ENCODE peak calls at places on chromosome 11, in six cellular contexts. V, A, Q, Z, L and X are unnamed samples.

GRCh38 chr11:66277475-66278391 is at the start of gene CNIH2:
- DNase-seq in V (no peak), A (no peak), Q (no peak), Z (no peak), L (peak), X (peak)

GRCh38 chr11:70358797-70359196 is 39.5 kb upstream of the CTTN start:
- DNase-seq in V (no peak), A (peak), Q (no peak), Z (no peak), L (no peak), X (no peak)

GRCh38 chr11:32508780-32509179 is 73.4 kb upstream of the WT1 start:
- DNase-seq in V (no peak), A (no peak), Q (no peak), Z (no peak), L (no peak), X (no peak)

GRCh38 chr11:78381867-78382266 is 35.8 kb downstream of the GAB2 start:
- DNase-seq in V (no peak), A (no peak), Q (no peak), Z (no peak), L (no peak), X (no peak)

GRCh38 chr11:5293028-5293427 is 8.7 kb downstream of the OR51B4 start:
- DNase-seq in V (no peak), A (no peak), Q (no peak), Z (no peak), L (no peak), X (no peak)

GRCh38 chr11:8040261-8040920 is 40.6 kb upstream of the TUB start:
- DNase-seq in V (peak), A (no peak), Q (peak), Z (no peak), L (no peak), X (no peak)

GRCh38 chr11:70159612-70160570 is 43.2 kb upstream of the FADD start:
- DNase-seq in V (peak), A (no peak), Q (peak), Z (no peak), L (peak), X (peak)

GRCh38 chr11:73184953-73185671 is 33.0 kb upstream of the P2RY2 start:
- DNase-seq in V (peak), A (peak), Q (no peak), Z (no peak), L (peak), X (no peak)

GRCh38 chr11:66011239-66011784 is 496 bp upstream of the CST6 start:
- DNase-seq in V (peak), A (peak), Q (peak), Z (no peak), L (peak), X (no peak)

GRCh38 chr11:2209900-2210321 is 38.3 kb upstream of the TH start:
- DNase-seq in V (no peak), A (no peak), Q (peak), Z (no peak), L (no peak), X (peak)

GRCh38 chr11:64592656-64593055 is 1.6 kb downstream of the SLC22A12 start:
- DNase-seq in V (no peak), A (peak), Q (no peak), Z (no peak), L (no peak), X (no peak)

GRCh38 chr11:1389103-1389931 is 417 bp upstream of the BRSK2 start:
- DNase-seq in V (peak), A (peak), Q (peak), Z (peak), L (peak), X (peak)

GRCh38 chr11:87092159-87092558 is 54.4 kb downstream of the TMEM135 start:
- DNase-seq in V (peak), A (no peak), Q (no peak), Z (no peak), L (no peak), X (no peak)

GRCh38 chr11:67276821-67277230 is 10.6 kb downstream of the GRK2 start:
- DNase-seq in V (peak), A (peak), Q (no peak), Z (no peak), L (no peak), X (peak)

GRCh38 chr11:14327105-14327504 is 31.9 kb downstream of the RRAS2 start:
- DNase-seq in V (no peak), A (no peak), Q (no peak), Z (no peak), L (no peak), X (no peak)

GRCh38 chr11:35725880-35726279 is 63.3 kb downstream of the TRIM44 start:
- DNase-seq in V (peak), A (no peak), Q (no peak), Z (peak), L (peak), X (peak)

GRCh38 chr11:11167806-11168205 is 185.2 kb downstream of the CSNK2A3 start:
- DNase-seq in V (no peak), A (no peak), Q (no peak), Z (no peak), L (no peak), X (no peak)

GRCh38 chr11:11163669-11164377 is 189.2 kb downstream of the CSNK2A3 start:
- DNase-seq in V (no peak), A (no peak), Q (no peak), Z (no peak), L (no peak), X (no peak)

GRCh38 chr11:11163256-11163655 is 189.8 kb downstream of the CSNK2A3 start:
- DNase-seq in V (peak), A (no peak), Q (no peak), Z (no peak), L (peak), X (no peak)
- TF ChIP-seq CTCF in V (peak), A (no peak), Q (no peak), Z (peak), L (peak), X (no peak)

GRCh38 chr11:116515666-116516184 is 257.1 kb downstream of the BUD13 start:
- DNase-seq in V (no peak), A (no peak), Q (no peak), Z (no peak), L (no peak), X (peak)

GRCh38 chr11:116511684-116512083 is 261.1 kb downstream of the BUD13 start:
- DNase-seq in V (no peak), A (no peak), Q (no peak), Z (no peak), L (no peak), X (no peak)

GRCh38 chr11:116512841-116513240 is 259.9 kb downstream of the BUD13 start:
- DNase-seq in V (no peak), A (no peak), Q (no peak), Z (no peak), L (no peak), X (no peak)

GRCh38 chr11:116513278-116513823 is 259.4 kb downstream of the BUD13 start:
- DNase-seq in V (no peak), A (no peak), Q (no peak), Z (no peak), L (no peak), X (no peak)

GRCh38 chr11:116513894-116514293 is 258.9 kb downstream of the BUD13 start:
- DNase-seq in V (peak), A (no peak), Q (no peak), Z (no peak), L (peak), X (no peak)
- TF ChIP-seq CTCF in V (peak), A (peak), Q (no peak), Z (peak), L (no peak), X (peak)

GRCh38 chr11:71929491-71929890 is 645 bp downstream of the RNF121 start:
- DNase-seq in V (no peak), A (no peak), Q (no peak), Z (no peak), L (no peak), X (no peak)

GRCh38 chr11:71931245-71931602 is 2.4 kb downstream of the RNF121 start:
- DNase-seq in V (no peak), A (no peak), Q (no peak), Z (no peak), L (no peak), X (no peak)

GRCh38 chr11:71930556-71931244 is 1.9 kb downstream of the RNF121 start:
- DNase-seq in V (no peak), A (no peak), Q (no peak), Z (no peak), L (no peak), X (no peak)

GRCh38 chr11:71927813-71928738 is at the start of gene XNDC1N:
- DNase-seq in V (peak), A (peak), Q (peak), Z (peak), L (peak), X (peak)

DNA sequence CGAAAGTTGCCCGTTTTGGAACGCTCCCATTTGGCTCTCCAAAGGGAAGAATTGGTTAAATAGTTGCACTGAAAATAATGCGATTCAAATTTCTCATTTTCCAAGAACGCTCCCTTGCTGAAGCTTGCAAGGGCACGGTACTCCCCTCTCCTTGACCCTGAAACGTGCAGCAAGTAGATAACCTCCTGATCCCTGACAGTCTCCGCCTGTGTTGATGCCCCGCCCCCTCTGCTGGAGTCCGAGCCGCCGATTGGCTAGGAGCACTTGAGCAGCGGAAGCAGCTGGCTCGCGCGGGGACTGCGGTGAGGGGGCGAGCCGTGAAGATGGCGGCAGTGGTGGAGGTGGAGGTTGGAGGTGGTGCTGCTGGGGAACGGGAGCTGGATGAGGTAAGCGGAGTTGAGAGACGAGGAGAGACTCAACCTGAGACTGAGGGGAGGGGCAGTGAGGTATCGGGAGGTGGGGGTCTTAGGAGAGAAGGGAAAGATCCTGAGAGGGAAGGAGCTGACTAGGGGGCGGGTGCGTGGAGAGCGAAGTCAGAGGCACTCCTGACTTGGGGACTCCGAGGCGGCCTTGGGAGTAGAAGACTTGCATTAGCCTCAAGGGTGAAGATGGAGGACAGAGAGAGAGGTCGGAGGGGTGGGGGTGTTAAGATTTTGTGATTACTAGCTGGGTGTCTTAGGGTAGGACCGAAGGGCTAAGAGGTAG is at the start of gene RNF121:
- DNase-seq in V (peak), A (peak), Q (peak), Z (peak), L (peak), X (peak)
- TF ChIP-seq CTCF in V (no peak), A (no peak), Q (no peak), Z (no peak), L (no peak), X (peak)

DNA sequence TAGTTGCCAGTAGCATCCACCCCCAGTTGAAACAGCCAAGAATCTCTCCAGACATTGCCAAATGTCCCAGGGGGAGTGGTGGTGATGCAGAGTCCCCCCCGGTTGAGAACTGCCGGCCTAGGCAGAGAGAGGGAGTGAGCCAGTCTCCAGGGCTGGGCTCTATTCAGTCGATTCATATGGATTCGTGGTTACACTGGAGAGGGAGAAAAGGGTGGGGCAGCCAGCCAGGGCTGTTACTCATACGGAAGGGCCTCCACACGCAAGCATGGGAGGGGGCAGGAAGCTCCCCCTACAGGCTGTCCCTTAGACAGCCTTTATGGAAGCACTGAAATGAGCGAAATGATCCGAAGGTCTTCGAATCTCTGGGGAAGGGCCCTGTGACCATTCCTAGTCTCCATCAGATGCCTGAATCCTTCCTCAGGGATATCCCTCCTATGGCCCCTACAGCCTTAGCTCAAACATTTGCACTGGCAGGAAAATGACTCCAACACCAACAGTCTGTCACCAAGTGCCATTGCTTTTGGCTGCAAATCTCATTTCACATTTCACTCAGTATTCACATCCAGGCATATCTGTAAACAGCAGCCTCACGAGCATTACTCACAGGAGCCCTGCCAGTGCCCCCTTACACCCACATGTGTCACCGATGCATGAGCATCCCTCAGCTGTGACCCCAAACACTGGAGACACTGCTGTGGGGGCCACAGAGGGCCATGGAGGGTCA is 18.4 kb upstream of the TLCD5 start:
- DNase-seq in V (peak), A (no peak), Q (no peak), Z (peak), L (peak), X (no peak)
- TF ChIP-seq CTCF in V (peak), A (no peak), Q (no peak), Z (peak), L (peak), X (no peak)

DNA sequence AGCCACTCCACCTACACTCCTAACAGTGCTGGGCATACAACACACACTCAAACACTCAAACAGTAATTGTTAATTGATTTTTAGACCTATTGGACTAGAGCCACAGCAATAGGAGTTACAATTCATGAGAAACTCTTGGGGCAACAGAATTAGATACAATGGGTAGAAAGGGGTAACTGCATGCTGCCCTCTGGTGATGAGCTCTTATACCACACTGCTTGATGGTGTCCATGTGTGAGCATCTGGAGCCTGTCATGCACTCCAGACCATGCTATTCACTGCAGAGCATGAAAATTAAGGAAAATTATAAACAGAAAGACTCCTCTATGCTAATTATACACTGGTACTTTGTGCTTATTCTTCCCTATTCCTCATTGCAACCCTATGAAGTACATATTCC is 975.5 kb upstream of the CCDC90B start:
- DNase-seq in V (peak), A (no peak), Q (no peak), Z (no peak), L (no peak), X (peak)
- TF ChIP-seq CTCF in V (peak), A (peak), Q (no peak), Z (no peak), L (no peak), X (peak)

GRCh38 chr11:20388096-20389055 is 860 bp downstream of the PRMT3 start:
- DNase-seq in V (peak), A (no peak), Q (no peak), Z (no peak), L (peak), X (peak)

GRCh38 chr11:20387262-20388095 is at the start of gene PRMT3:
- DNase-seq in V (peak), A (peak), Q (peak), Z (peak), L (peak), X (peak)
- TF ChIP-seq CTCF in V (no peak), A (peak), Q (peak), Z (no peak), L (peak), X (peak)

GRCh38 chr11:118956847-118957469 is 860 bp downstream of the UPK2 start:
- DNase-seq in V (no peak), A (no peak), Q (no peak), Z (no peak), L (no peak), X (peak)
- TF ChIP-seq CTCF in V (no peak), A (peak), Q (no peak), Z (no peak), L (no peak), X (peak)

GRCh38 chr11:115234794-115235193 is 269.4 kb downstream of the CADM1 start:
- DNase-seq in V (no peak), A (no peak), Q (no peak), Z (no peak), L (no peak), X (no peak)

GRCh38 chr11:115241899-115242298 is 262.3 kb downstream of the CADM1 start:
- DNase-seq in V (no peak), A (no peak), Q (no peak), Z (no peak), L (no peak), X (no peak)

GRCh38 chr11:115237578-115237977 is 266.6 kb downstream of the CADM1 start:
- DNase-seq in V (no peak), A (no peak), Q (no peak), Z (no peak), L (no peak), X (no peak)

GRCh38 chr11:115238086-115238485 is 266.1 kb downstream of the CADM1 start:
- DNase-seq in V (no peak), A (no peak), Q (no peak), Z (no peak), L (no peak), X (no peak)

GRCh38 chr11:115238802-115239201 is 265.4 kb downstream of the CADM1 start:
- DNase-seq in V (no peak), A (no peak), Q (no peak), Z (no peak), L (no peak), X (no peak)
- TF ChIP-seq CTCF in V (no peak), A (no peak), Q (no peak), Z (no peak), L (no peak), X (no peak)

GRCh38 chr11:18522388-18522787 is 4.4 kb downstream of the TSG101 start:
- DNase-seq in V (peak), A (no peak), Q (no peak), Z (no peak), L (peak), X (no peak)
- TF ChIP-seq CTCF in V (peak), A (no peak), Q (no peak), Z (no peak), L (peak), X (no peak)